ENCODE peak calls at places on chromosomes 13 and 19, in ten cellular contexts. N is stimulated activated CD8-positive, alpha-beta memory T cell treated with anti-CD3 and anti-CD28 coated beads, Interleukin-2, amount 100 ng/mL, for 48 hours; J is stimulated activated CD4-positive, alpha-beta T cell treated with anti-CD3 and anti-CD28 coated beads, Interleukin-1b, Interleukin-23, amount 100 ng/mL, for 1 hour; R is NCI-H446 treated with DMSO at 0.1 percent for 48 hours; K is tibial artery; A is fibroblast of lung; D is HCT116; Q is NCI-H2081; T is adipocyte; M is PC-3. V is an unnamed sample.

GRCh38 chr19:38831142-38831605 is 420 bp downstream of the ECH1 start:
- DNase-seq in K (peak; percentile 46), R (no peak), D (no peak), T (peak; percentile 92), M (peak; percentile 91), N (no peak), Q (peak; percentile 18), A (peak; percentile 94), J (no peak), V (peak; percentile 49)

GRCh38 chr13:33150146-33150545 is 133.9 kb downstream of the KL start:
- DNase-seq in Q (no peak), N (no peak), D (no peak), K (no peak), M (peak; percentile 56), R (peak; percentile 59), T (peak; percentile 39), A (peak; percentile 34), J (no peak), V (peak; percentile 40)

GRCh38 chr13:34719060-34719875 is 222.8 kb upstream of the NBEA start:
- DNase-seq in J (no peak), A (no peak), M (no peak), R (no peak), D (no peak), K (no peak), Q (peak; percentile 80), T (no peak), N (no peak), V (peak; percentile 97)

GRCh38 chr13:46168341-46168740 is 13.6 kb downstream of the LCP1 start:
- DNase-seq in D (no peak), A (no peak), J (no peak), R (no peak), K (peak; percentile 65), N (no peak), Q (no peak), T (no peak), M (no peak), V (no peak)

GRCh38 chr19:11131471-11131870 is 24.1 kb downstream of the SPC24 start:
- DNase-seq in A (no peak), D (no peak), Q (no peak), K (no peak), M (no peak), N (no peak), R (no peak), J (no peak), T (no peak), V (no peak)

GRCh38 chr19:46919324-46919723 is 58.5 kb downstream of the ARHGAP35 start:
- DNase-seq in M (peak; percentile 59), N (no peak), R (no peak), T (no peak), A (peak; percentile 31), Q (no peak), D (no peak), K (no peak), J (no peak), V (no peak)

GRCh38 chr13:107650081-107650701 is 565.1 kb downstream of the LIG4 start:
- DNase-seq in M (peak; percentile 61), K (peak; percentile 20), R (no peak), N (peak; percentile 8), D (peak; percentile 6), T (peak; percentile 89), J (no peak), Q (peak; percentile 84), A (peak; percentile 68), V (peak; percentile 33)

GRCh38 chr19:31570718-31571117 is 221.5 kb upstream of the TSHZ3 start:
- DNase-seq in A (peak; percentile 23), D (no peak), R (no peak), N (no peak), M (no peak), Q (no peak), J (no peak), T (no peak), K (no peak), V (no peak)

GRCh38 chr13:102905905-102906304 is 60.1 kb downstream of the ERCC5 start:
- DNase-seq in N (no peak), A (no peak), K (no peak), R (no peak), T (no peak), M (no peak), J (no peak), D (no peak), Q (no peak), V (no peak)

GRCh38 chr13:79709526-79709925 is 228.6 kb downstream of the NDFIP2 start:
- DNase-seq in R (no peak), A (peak; percentile 30), N (no peak), M (no peak), K (no peak), D (no peak), T (peak; percentile 76), J (no peak), Q (no peak), V (no peak)

GRCh38 chr19:34313188-34313587 is 51.8 kb upstream of the GPI start:
- DNase-seq in K (no peak), D (no peak), A (peak; percentile 52), M (peak; percentile 13), Q (no peak), J (no peak), R (no peak), N (no peak), T (peak; percentile 56), V (no peak)

GRCh38 chr13:80037505-80037888 is 303.4 kb downstream of the SPRY2 start:
- DNase-seq in K (no peak), Q (no peak), A (peak; percentile 82), M (peak; percentile 84), D (no peak), J (no peak), T (peak; percentile 79), R (no peak), N (no peak), V (no peak)

GRCh38 chr13:94390881-94391280 is 88.6 kb downstream of the DCT start:
- DNase-seq in Q (no peak), T (no peak), N (no peak), J (no peak), A (no peak), K (no peak), R (no peak), M (no peak), D (no peak), V (no peak)

GRCh38 chr13:20160346-20161274 is at the start of gene GJA3:
- DNase-seq in A (peak; percentile 29), K (no peak), T (peak; percentile 65), M (peak; percentile 48), J (no peak), Q (no peak), N (peak; percentile 48), R (no peak), D (no peak), V (peak; percentile 52)

GRCh38 chr13:57632276-57633140 is 964 bp downstream of the PCDH17 start:
- DNase-seq in T (peak; percentile 0), D (no peak), N (no peak), Q (no peak), J (no peak), R (no peak), K (peak; percentile 20), M (no peak), A (peak; percentile 31), V (no peak)

GRCh38 chr19:45476349-45476717 is 8.5 kb downstream of the FOSB start:
- DNase-seq in Q (no peak), M (no peak), A (no peak), K (no peak), J (no peak), N (no peak), D (no peak), T (no peak), R (no peak), V (no peak)

GRCh38 chr13:99656843-99657506 is 155.7 kb downstream of the TM9SF2 start:
- DNase-seq in K (no peak), M (no peak), A (no peak), J (no peak), R (no peak), Q (peak; percentile 57), N (no peak), D (no peak), T (no peak), V (peak; percentile 61)

GRCh38 chr13:108897955-108898354 is 268.5 kb downstream of the MYO16 start:
- DNase-seq in A (no peak), K (no peak), R (no peak), Q (no peak), M (peak; percentile 43), J (no peak), T (no peak), N (no peak), D (no peak), V (no peak)

GRCh38 chr13:49935171-49936084 is 712 bp downstream of the SPRYD7 start:
- DNase-seq in Q (peak; percentile 12), J (no peak), D (peak; percentile 66), K (peak; percentile 34), R (no peak), M (peak; percentile 72), T (peak; percentile 76), N (peak; percentile 14), A (peak; percentile 51), V (peak; percentile 33)

GRCh38 chr19:10625003-10625761 is at the start of gene SLC44A2:
- DNase-seq in N (no peak), A (peak; percentile 62), R (no peak), M (peak; percentile 95), Q (peak; percentile 60), J (no peak), D (peak; percentile 38), K (peak; percentile 65), T (peak; percentile 90), V (peak; percentile 31)

GRCh38 chr19:27894906-27895754 is 1317.8 kb downstream of the UQCRFS1 start:
- DNase-seq in Q (no peak), A (no peak), K (no peak), M (no peak), D (no peak), T (no peak), N (no peak), J (no peak), R (no peak), V (no peak)

GRCh38 chr19:17762505-17763229 is 11.4 kb downstream of the FCHO1 start:
- DNase-seq in A (peak; percentile 54), M (peak; percentile 70), J (no peak), R (peak; percentile 28), Q (peak; percentile 33), D (no peak), N (no peak), K (no peak), T (peak; percentile 60), V (peak; percentile 55)

GRCh38 chr13:36294061-36294460 is 3.6 kb downstream of the CCDC169 start:
- DNase-seq in J (no peak), D (no peak), T (no peak), A (no peak), Q (no peak), R (no peak), K (no peak), N (no peak), M (no peak), V (no peak)

GRCh38 chr13:75136151-75136550 is 345.8 kb downstream of the TBC1D4 start:
- DNase-seq in R (no peak), N (no peak), M (no peak), D (no peak), J (no peak), K (no peak), Q (no peak), A (no peak), T (no peak), V (no peak)

GRCh38 chr13:37748913-37749312 is 120.7 kb downstream of the TRPC4 start:
- DNase-seq in T (no peak), J (no peak), A (no peak), M (no peak), R (no peak), D (no peak), N (no peak), K (no peak), Q (no peak), V (no peak)

GRCh38 chr19:4369109-4369887 is 25.9 kb downstream of the MPND start:
- DNase-seq in J (peak; percentile 22), M (no peak), Q (no peak), T (no peak), R (no peak), A (no peak), K (no peak), N (peak; percentile 54), D (no peak), V (no peak)

GRCh38 chr13:103878891-103879605 is 812.8 kb upstream of the SLC10A2 start:
- DNase-seq in K (no peak), N (no peak), D (no peak), M (no peak), R (no peak), T (no peak), A (no peak), J (no peak), Q (no peak), V (no peak)

GRCh38 chr19:38699027-38699346 is 45.3 kb downstream of the CAPN12 start:
- DNase-seq in T (no peak), D (no peak), J (no peak), R (no peak), N (no peak), K (no peak), A (no peak), Q (no peak), M (no peak), V (no peak)

V was measured in NCI-H748 treated with DMSO at 0.1 percent for 48 hours.